ENCODE peak calls at places on chromosomes 12 and 14, in five cellular contexts. U, N, P, V and M are unnamed samples.

GRCh38 chr14:99514552-99515300 is 33.5 kb downstream of the CCNK start:
- DNase-seq in V (no peak), P (no peak), N (no peak), U (no peak), M (no peak)

GRCh38 chr14:104681689-104682074 is 7.7 kb upstream of the INF2 start:
- DNase-seq in N (peak), P (peak), U (no peak), V (no peak), M (no peak)

GRCh38 chr12:87967871-87968270 is 61.3 kb downstream of the C12orf50 start:
- DNase-seq in U (no peak), N (no peak), P (peak), V (no peak), M (no peak)

GRCh38 chr12:66541446-66541845 is 137.4 kb downstream of the GRIP1 start:
- DNase-seq in N (no peak), V (no peak), U (no peak), P (no peak), M (no peak)

GRCh38 chr12:122318607-122319311 is 52.5 kb upstream of the VPS33A start:
- DNase-seq in P (peak), N (no peak), U (no peak), V (no peak), M (no peak)

GRCh38 chr12:106037524-106038298 is 101.0 kb downstream of the NUAK1 start:
- DNase-seq in P (no peak), U (no peak), N (no peak), V (no peak), M (no peak)

GRCh38 chr12:122226366-122227222 is 742 bp upstream of the DIABLO start:
- DNase-seq in U (no peak), N (no peak), P (no peak), V (no peak), M (peak)

GRCh38 chr14:99910337-99911268 is 117.4 kb downstream of the EML1 start:
- DNase-seq in U (no peak), V (no peak), P (peak), N (no peak), M (peak)

GRCh38 chr14:73712071-73712506 is 2.1 kb downstream of the PNMA1 start:
- DNase-seq in U (no peak), P (no peak), N (no peak), V (no peak), M (no peak)

GRCh38 chr12:75545636-75546035 is 34.2 kb upstream of the KRR1 start:
- DNase-seq in V (no peak), U (no peak), P (no peak), N (no peak), M (no peak)

GRCh38 chr14:53950031-53950793 is 6.4 kb downstream of the BMP4 start:
- DNase-seq in U (no peak), N (no peak), P (no peak), V (no peak), M (no peak)

GRCh38 chr12:10214877-10215267 is 2.2 kb downstream of the GABARAPL1 start:
- DNase-seq in P (peak), N (no peak), U (no peak), V (no peak), M (no peak)

GRCh38 chr14:32933623-32933942 is 5.1 kb upstream of the NPAS3 start:
- DNase-seq in U (no peak), N (no peak), P (peak), V (no peak), M (no peak)
- TF ChIP-seq CTCF in U (no peak), N (no peak), P (peak), V (no peak), M (no peak)

GRCh38 chr12:63752283-63752682 is 27.4 kb upstream of the RXYLT1 start:
- DNase-seq in U (peak), N (no peak), P (no peak), V (no peak), M (no peak)

DNA sequence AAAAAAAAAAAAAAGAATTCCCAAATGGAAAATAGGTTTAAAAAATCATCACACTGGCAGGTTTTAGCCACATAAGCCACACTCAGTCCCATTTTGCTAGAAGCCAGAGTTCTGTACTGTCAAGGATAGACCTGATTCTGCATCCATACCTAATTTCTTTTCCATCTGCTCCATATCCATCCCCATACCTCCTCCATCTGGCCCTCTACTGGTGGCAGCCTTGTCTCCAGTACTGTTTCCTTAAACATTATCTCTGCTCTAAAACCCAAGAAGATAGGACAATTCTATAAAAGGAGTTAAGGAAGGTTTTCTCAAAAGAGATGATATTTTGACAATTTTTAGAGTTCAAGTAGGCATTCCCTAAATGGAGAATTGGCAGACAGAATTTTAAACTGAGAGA is 26.0 kb upstream of the RXYLT1 start:
- DNase-seq in V (no peak), U (no peak), N (no peak), P (no peak), M (no peak)
- TF ChIP-seq CTCF in V (no peak), U (no peak), N (no peak), P (peak), M (no peak)

DNA sequence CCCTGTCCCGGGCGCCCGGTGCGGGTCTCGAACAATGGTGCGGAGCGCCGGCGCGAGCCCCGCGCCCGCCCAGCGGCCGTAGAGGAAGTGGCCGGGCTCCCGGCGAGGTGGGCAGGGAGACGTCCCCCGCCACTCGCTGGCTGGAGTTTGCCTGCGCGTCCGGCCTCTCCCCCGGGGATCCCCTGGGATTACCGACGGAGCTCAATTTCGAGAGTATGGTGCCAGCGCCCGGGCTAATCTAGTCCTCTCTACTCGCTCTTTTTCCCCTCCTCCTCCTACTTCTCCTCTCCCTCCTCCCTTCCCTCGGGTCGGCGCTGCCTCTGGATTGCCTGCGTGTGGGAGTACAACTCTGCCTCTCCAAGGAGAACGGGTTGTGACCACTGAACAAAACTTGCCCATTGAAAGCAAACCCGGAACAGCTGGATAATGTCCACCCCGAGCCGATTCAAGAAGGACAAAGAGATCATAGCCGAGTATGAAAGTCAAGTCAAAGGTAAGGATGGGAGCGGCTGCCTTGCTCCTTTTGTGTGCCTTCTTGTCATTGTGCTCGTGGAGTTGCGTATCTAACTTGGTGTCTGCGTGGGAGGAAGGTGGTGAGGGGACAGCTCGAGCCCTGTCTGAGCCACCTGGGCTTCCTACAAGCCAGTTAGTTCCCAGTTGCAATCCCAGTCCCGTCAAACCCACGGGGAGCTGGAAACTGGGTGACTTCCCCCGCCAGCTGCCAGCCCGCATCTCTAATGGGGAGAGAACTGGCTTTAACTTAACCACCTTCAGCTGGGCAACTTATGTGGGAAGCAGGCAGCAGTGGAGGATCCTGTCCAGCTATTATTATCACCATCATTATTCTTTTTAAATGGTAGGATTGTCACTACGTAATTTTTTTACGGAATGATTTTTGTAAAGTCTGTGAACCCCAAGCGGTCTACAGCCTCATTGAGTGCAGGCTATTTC is at the start of gene SRGAP1:
- DNase-seq in P (peak), V (peak), N (peak), U (no peak), M (peak)
- TF ChIP-seq CTCF in P (peak), V (no peak), N (no peak), U (no peak), M (peak)

GRCh38 chr12:63445266-63445665 is 223.0 kb downstream of the DPY19L2 start:
- DNase-seq in V (no peak), U (no peak), N (no peak), P (no peak), M (no peak)

DNA sequence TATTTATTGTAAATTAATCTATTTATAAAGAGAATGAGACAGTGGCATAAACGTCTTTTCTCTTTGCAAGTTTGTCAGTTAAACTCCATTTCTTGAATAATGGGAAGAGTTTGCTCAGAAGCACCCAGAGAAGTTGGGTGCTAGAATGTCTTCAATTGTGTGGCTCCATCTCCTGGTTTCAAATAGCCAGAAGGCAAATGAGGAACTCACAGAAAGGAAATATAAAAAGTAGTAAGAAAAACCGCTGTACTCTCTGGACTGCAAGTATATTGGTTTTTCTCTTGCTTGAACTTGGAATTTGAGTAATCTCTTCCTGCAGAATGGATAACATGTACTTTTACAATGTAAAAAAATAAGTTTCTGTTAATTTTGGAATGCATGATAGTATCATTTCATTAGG is 217.5 kb downstream of the DPY19L2 start:
- DNase-seq in N (no peak), U (no peak), P (no peak), V (no peak), M (no peak)
- TF ChIP-seq CTCF in N (no peak), U (no peak), P (no peak), V (no peak), M (no peak)

DNA sequence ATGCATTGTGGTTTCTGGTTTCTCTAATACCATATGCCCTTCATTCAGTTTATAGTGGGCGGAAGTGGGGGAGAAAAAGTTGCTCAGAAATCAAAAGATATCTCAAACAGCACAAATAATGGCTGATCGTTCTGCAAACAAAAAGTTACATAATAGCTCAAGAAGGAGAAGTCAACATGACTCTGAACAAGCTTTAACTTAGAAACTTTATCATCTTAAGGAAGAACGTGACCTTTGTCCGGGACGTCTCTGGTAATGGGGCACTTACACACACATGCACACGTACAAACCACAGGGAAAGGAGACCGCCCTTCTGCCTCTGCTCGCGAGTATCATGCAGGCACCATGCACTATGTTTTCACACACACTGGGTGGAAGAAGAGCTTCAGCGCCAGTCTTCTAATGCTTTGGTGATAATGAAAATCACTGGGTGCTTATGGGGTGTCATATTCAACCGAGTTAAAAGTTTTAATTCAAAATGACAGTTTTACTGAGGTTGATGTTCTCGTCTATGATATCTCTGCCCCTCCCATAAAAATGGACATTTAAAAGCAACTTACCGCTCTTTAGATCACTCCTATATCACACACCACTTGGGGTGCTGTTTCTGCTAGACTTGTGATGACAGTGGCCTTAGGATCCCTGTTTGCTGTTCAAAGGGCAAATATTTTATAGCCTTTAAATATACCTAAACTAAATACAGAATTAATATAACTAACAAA is 4.7 kb downstream of the FOS start:
- DNase-seq in V (peak), P (peak), N (no peak), U (no peak), M (no peak)
- TF ChIP-seq CTCF in V (no peak), P (peak), N (no peak), U (no peak), M (no peak)

GRCh38 chr12:96401061-96401871 is 1.0 kb upstream of the CDK17 start:
- DNase-seq in N (peak), P (peak), U (peak), V (peak), M (no peak)
- TF ChIP-seq CTCF in N (no peak), P (peak), U (peak), V (peak), M (peak)

DNA sequence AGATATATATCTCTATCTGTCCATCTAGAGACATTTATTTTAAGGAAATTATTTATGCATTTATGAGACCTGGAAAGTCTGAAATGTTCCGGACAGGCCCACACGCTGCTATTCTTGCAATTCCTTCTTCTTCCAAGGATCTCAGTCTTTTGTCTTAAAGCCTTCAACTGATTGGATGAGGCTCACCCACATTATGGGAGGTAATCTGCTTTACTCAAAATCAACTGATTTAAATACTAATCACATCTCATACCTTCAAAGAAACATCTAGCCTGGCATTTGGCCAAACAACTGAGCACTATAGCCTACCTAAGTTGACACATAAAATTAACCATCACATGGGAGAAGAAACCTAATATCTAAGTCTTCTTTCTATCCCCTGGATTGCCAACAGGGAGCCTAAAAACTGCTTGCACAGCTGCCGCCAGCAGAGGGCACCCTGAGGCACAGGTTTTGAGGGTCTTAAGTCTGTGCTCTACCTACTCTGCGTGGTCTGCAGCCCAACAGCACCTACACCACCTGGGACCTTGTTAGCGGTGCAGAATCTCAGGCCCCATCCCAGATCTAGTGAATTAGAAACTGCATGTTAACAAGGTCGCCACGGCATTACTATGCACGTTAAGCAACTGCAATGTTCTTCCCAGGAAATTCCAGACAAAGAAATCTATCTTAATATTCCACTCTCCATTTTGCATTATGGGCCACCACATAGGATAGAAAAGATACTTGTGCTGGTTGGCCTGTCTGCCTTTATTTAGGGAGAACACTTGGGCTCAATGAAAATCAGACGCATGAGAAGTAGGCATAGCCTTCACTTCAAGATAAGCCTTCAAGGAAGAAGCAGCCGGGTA is 249.7 kb downstream of the FOXG1 start:
- DNase-seq in U (peak), V (peak), N (peak), P (peak), M (no peak)
- TF ChIP-seq CTCF in U (peak), V (peak), N (no peak), P (peak), M (peak)

GRCh38 chr12:6952121-6952859 is 1.1 kb downstream of the PTPN6 start:
- DNase-seq in U (no peak), V (no peak), N (no peak), P (no peak), M (no peak)
- TF ChIP-seq CTCF in U (no peak), V (no peak), N (no peak), P (no peak), M (no peak)